ENCODE peak calls at places on chromosomes 16 and 17, in four cellular contexts. W is stimulated activated CD8-positive, alpha-beta memory T cell treated with anti-CD3 and anti-CD28 coated beads, Interleukin-7, amount 100 ng/mL, for 1 hour; B is H54; X is GM10248. O is an unnamed sample.

GRCh38 chr16:86466695-86467406 is 43.5 kb upstream of the FOXF1 start:
- DNase-seq in W (no peak), B (no peak), X (no peak), O (no peak)

GRCh38 chr17:8022358-8023038 is 16.4 kb upstream of the ALOX15B start:
- DNase-seq in W (no peak), B (no peak), X (no peak), O (no peak)

GRCh38 chr16:17258848-17259713 is 211.7 kb downstream of the XYLT1 start:
- DNase-seq in W (no peak), B (no peak), X (peak; percentile 82), O (peak; percentile 87)

GRCh38 chr17:68458260-68459029 is 1.1 kb upstream of the WIPI1 start:
- DNase-seq in W (no peak), B (no peak), X (no peak), O (peak; percentile 85)

GRCh38 chr17:80968602-80969029 is 23.0 kb upstream of the CHMP6 start:
- DNase-seq in W (no peak), B (no peak), X (no peak), O (no peak)

GRCh38 chr17:51508048-51508447 is 247.7 kb downstream of the UTP18 start:
- DNase-seq in W (no peak), B (no peak), X (no peak), O (no peak)

GRCh38 chr17:76138234-76138895 is 2.7 kb downstream of the FOXJ1 start:
- DNase-seq in W (no peak), B (no peak), X (no peak), O (no peak)

GRCh38 chr16:19168173-19169080 is at the start of gene SYT17:
- DNase-seq in W (no peak), B (no peak), X (peak; percentile 47), O (no peak)

GRCh38 chr16:28923652-28924398 is 1.2 kb downstream of the RABEP2 start:
- DNase-seq in W (no peak), B (no peak), X (peak; percentile 77), O (peak; percentile 88)

GRCh38 chr17:43383372-43383771 is 15.4 kb upstream of the ARL4D start:
- DNase-seq in W (no peak), B (no peak), X (no peak), O (no peak)

GRCh38 chr16:15752717-15753488 is 102.9 kb downstream of the NDE1 start:
- DNase-seq in W (no peak), B (no peak), X (no peak), O (no peak)

O was measured in GM12865.